ENCODE peak calls at places on chromosomes 16 and 17, in six cellular contexts. B is cardiac fibroblast, L is left lung, X is colonic mucosa, U is fibroblast of mammary gland, Z is NB4. I is an unnamed sample.

GRCh38 chr17:57441270-57441600 is 184.9 kb downstream of the MSI2 start:
- DNase-seq in U (no peak), Z (no peak), B (no peak), X (no peak), L (no peak), I (no peak)

GRCh38 chr16:1745181-1745899 is 26.0 kb downstream of the NME3 start:
- DNase-seq in X (no peak), Z (no peak), U (peak; percentile 30), B (peak; percentile 39), L (no peak), I (peak; percentile 18)

GRCh38 chr16:13779676-13780075 is 140.3 kb upstream of the ERCC4 start:
- DNase-seq in B (no peak), U (no peak), L (no peak), X (no peak), Z (no peak), I (no peak)

GRCh38 chr16:16045311-16045710 is 95.9 kb downstream of the ABCC1 start:
- DNase-seq in X (no peak), L (no peak), Z (no peak), B (peak; percentile 47), U (peak; percentile 69), I (peak; percentile 60)

GRCh38 chr16:21218135-21218534 is 6.8 kb upstream of the ZP2 start:
- DNase-seq in X (no peak), Z (peak; percentile 57), B (no peak), U (no peak), L (no peak), I (peak; percentile 23)

GRCh38 chr16:85803570-85803969 is 4.1 kb downstream of the COX4I1 start:
- DNase-seq in L (no peak), B (no peak), X (no peak), U (no peak), Z (no peak), I (no peak)

GRCh38 chr17:75535119-75535537 is 9.6 kb downstream of the LLGL2 start:
- DNase-seq in Z (no peak), X (peak; percentile 74), U (no peak), L (peak; percentile 72), B (no peak), I (no peak)

GRCh38 chr17:15414502-15415348 is 52.7 kb downstream of the CDRT4 start:
- DNase-seq in L (no peak), Z (no peak), U (no peak), B (no peak), X (no peak), I (no peak)

GRCh38 chr16:12907670-12908233 is 6.4 kb downstream of the SHISA9 start:
- DNase-seq in L (no peak), U (no peak), B (no peak), X (no peak), Z (peak; percentile 15), I (no peak)

DNA sequence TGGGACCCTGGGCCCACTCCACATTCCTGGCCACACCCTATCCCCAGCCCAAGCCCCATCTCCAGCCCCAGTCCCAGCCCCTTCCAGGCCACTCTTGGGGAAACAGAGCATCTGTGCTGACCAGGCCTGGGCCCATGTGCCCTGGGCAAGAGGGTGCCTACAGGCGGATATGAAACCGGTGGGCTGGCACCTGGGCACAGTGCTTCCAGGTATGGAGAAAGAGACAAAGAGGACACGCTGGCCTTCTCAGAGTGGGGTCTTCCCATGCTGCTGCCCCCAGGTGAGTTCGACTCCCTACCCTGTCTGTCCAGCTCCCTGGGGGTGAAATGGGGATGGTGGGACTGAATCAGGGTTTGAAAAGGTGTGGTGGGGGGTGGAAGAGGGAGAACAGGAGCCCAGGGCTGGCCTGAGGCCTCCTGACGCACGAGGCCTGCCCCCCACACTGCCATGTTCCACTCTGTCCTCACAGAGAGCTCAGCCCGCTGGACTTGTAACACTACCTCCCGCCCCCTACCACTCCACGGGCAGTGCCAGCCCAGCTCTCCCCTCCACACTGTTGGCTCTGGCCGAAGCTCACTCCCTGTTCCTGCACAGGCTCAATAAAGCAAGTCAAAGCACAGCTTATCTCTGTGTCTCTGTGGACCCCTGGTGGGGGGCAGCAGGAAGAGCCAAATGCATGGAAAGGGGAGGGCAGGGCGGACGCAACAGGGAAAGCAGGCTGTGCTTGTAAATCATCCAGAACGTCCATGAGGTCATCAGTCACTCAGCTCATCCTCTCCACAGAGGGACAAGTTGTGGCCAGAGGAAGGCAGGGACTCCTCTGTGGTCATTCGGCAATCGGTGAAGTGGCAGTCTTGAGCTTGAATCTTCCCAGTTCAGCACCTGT is 71.1 kb upstream of the TMEM97 start:
- DNase-seq in L (no peak), Z (no peak), X (no peak), U (no peak), B (no peak), I (no peak)
- TF ChIP-seq CTCF in L (no peak), Z (no peak), X (no peak), U (no peak), B (no peak), I (no peak)

DNA sequence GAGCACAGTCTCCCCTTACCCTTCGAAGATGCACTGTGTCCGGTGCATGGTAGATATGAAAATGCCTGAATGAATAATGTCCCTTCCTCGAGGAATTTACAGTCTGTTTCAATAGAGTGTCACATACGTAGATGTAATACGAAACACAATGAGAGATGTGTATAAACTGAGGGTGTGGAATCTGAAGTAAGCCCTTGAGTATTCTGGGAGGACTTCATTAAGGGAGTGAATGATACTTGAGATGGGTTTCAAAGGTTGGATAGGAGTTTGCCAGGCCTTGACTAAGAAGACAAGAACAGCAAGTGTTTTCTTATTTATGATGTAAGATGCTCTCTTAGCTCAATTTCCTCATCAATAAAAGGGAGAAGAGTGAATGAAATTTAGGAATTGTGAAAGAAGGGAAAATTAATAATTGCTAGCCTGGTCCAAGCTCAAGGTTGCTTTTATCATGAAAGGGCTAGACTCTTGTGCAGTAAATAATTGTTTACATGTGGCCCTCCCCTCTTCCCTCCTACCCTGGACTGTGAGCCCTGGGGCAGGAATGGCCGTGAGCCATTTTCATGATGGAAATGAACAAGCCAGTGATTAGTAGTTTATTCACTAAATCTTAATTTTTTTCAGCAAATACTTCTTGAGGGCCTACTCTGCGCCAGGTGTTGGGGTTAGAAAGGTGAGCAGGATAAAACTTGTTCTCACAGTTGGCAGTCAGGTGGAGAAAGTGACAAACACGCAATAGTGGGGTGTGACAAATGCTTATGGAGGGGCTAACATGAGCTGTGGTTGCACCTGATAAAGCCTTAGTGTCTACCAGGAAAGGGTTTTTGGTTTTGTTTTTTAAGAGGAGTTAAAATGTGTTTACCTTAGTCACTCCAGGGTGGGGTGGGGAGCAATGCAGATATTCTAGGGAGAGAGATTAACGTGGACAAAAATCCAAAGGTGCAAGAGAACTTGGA is 1.6 kb downstream of the KIF22 start:
- DNase-seq in L (no peak), U (no peak), B (no peak), X (no peak), Z (no peak), I (no peak)
- H3K4me3 ChIP-seq in L (no peak overlapping the region), U (peak overlapping the region; percentile 94), B (peak overlapping the region; percentile 97), X (peak overlapping the region; percentile 78), Z (peak overlapping the region; percentile 82), I (peak overlapping the region; percentile 76)

DNA sequence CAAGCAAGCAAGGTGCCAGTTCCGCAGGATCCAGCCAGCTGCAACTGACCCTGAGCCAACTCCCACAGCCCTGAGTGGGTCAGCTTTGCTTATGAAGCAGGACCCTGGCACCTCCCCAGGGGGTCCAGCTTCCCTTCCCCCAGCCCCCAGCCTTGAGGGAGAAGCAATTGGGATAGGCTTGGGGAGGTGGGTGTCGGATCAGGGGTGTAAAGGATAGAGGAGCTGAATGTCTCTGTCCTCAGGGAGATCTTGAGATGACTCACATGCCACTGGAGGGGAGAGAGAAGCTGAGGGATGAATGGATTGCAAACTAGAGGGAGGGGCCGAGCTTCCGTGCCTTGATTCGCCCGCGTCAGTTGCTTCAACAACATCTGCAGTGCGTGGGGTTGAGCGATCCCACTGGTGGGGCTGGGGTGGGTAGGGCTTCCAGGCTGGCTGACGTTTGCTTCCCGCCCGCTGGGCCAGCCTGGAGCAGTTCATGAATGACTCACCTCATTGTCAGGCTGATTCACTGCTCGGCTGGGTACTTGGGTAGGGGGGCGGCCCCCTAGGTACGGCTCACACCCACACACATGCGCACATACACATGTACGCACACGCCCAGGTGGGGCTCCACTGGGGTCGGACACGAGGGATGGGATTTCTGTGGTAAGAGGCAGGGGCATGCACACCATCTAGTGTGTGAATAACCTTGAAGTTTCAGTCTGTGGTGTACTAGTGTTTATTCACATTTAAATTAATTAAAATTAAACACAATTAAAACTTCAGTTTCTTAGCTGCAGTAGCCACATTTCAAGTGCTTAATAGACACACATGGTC is 3.6 kb upstream of the HROB start:
- DNase-seq in Z (peak; percentile 94), U (peak; percentile 100), B (peak; percentile 99), X (peak; percentile 71), L (peak; percentile 88), I (peak; percentile 99)
- TF ChIP-seq CTCF in Z (no peak), U (no peak), B (no peak), X (no peak), L (no peak), I (no peak)

GRCh38 chr16:31745900-31746299 is 127.7 kb upstream of the ZNF267 start:
- DNase-seq in Z (no peak), X (no peak), U (no peak), L (no peak), B (no peak), I (no peak)
- H3K4me3 ChIP-seq in Z (no peak overlapping the region), X (no peak overlapping the region), U (no peak overlapping the region), L (no peak overlapping the region), B (no peak overlapping the region), I (no peak overlapping the region)

DNA sequence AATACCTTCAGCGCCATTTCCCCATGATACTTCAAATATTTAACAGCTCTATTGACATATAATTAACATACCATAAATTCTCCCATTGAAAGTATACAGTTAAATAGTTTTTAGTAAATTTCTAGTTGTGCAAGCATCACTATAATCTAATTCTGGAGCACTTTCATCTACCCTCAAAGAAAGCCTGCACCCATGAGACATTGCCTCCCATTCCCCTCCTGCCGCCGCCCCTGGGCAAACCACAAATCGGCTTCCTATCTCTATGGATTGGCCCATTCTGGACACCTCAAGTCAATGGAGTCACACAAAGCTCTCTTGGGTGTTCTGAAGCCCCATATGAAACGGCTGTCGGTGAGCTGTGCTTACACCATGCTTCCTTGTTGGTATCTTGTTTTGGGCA is 77.3 kb upstream of the CBX4 start:
- DNase-seq in L (peak; percentile 33), Z (no peak), B (no peak), X (no peak), U (no peak), I (no peak)
- TF ChIP-seq CTCF in L (no peak), Z (no peak), B (no peak), X (no peak), U (no peak), I (no peak)

GRCh38 chr16:58292886-58293285 is 1.9 kb downstream of the PRSS54 start:
- DNase-seq in Z (no peak), X (no peak), U (no peak), L (no peak), B (no peak), I (no peak)
- H3K4me3 ChIP-seq in Z (no peak overlapping the region), X (no peak overlapping the region), U (no peak overlapping the region), L (no peak overlapping the region), B (no peak overlapping the region), I (no peak overlapping the region)

I was measured in fibroblast of pulmonary artery.